ENCODE peak calls at places on chromosomes 7 and 10, in five cellular contexts. R is IMR-90, P is EL, J is nephron progenitor cell, F is T-helper 2 cell. W is an unnamed sample.

GRCh38 chr7:81211617-81212016 is 292.8 kb upstream of the SEMA3C start:
- DNase-seq in R (peak; percentile 60), P (peak; percentile 79), J (no peak), F (no peak), W (no peak)

GRCh38 chr10:100504101-100504500 is 15.6 kb downstream of the SEC31B start:
- DNase-seq in R (peak; percentile 26), P (peak; percentile 85), J (no peak), F (no peak), W (no peak)

GRCh38 chr7:16484453-16485158 is 19.1 kb upstream of the SOSTDC1 start:
- DNase-seq in R (peak; percentile 82), P (peak; percentile 14), J (no peak), F (no peak), W (peak; percentile 96)

GRCh38 chr7:131164025-131164899 is 163.4 kb upstream of the MKLN1 start:
- DNase-seq in R (peak; percentile 81), P (peak; percentile 92), J (no peak), F (no peak), W (peak; percentile 31)

GRCh38 chr10:78925800-78926319 is 142.9 kb upstream of the ZMIZ1 start:
- DNase-seq in R (peak; percentile 98), P (peak; percentile 87), J (no peak), F (no peak), W (peak; percentile 90)

GRCh38 chr7:100490483-100491191 is 6.9 kb downstream of the NYAP1 start:
- DNase-seq in R (no peak), P (no peak), J (no peak), F (no peak), W (no peak)

GRCh38 chr7:157476201-157476600 is 139.4 kb downstream of the DNAJB6 start:
- DNase-seq in R (no peak), P (no peak), J (no peak), F (no peak), W (no peak)

GRCh38 chr7:48280100-48280499 is 108.8 kb downstream of the ABCA13 start:
- DNase-seq in R (peak; percentile 96), P (peak; percentile 64), J (no peak), F (no peak), W (peak; percentile 75)

GRCh38 chr10:76394707-76395042 is 963.3 kb downstream of the LRMDA start:
- DNase-seq in R (no peak), P (no peak), J (no peak), F (no peak), W (no peak)

GRCh38 chr10:117477961-117478670 is 64.4 kb upstream of the EMX2 start:
- DNase-seq in R (peak; percentile 19), P (peak; percentile 77), J (no peak), F (no peak), W (peak; percentile 90)

GRCh38 chr10:100024741-100025140 is 15.0 kb upstream of the DNMBP start:
- DNase-seq in R (no peak), P (no peak), J (no peak), F (no peak), W (no peak)

GRCh38 chr7:154998481-154998880 is 4.4 kb downstream of the PAXIP1 start:
- DNase-seq in R (no peak), P (no peak), J (no peak), F (no peak), W (no peak)

GRCh38 chr10:6299234-6299633 is 96.5 kb downstream of the PFKFB3 start:
- DNase-seq in R (no peak), P (no peak), J (no peak), F (no peak), W (peak; percentile 98)

GRCh38 chr10:68156373-68157185 is 47.3 kb downstream of the MYPN start:
- DNase-seq in R (peak; percentile 76), P (peak; percentile 75), J (peak; percentile 45), F (peak; percentile 16), W (no peak)